ENCODE peak calls at places on chromosomes 3 and 15, in ten cellular contexts. Y is T-helper 1 cell, O is NCI-H2029, J is EH, U is substantia nigra, M is NCI-H446, I is NCI-H2081, H is NCI-H1417, Z is ascending aorta, R is uterus. T is an unnamed sample.
A peak's percentile ranks its signal among the peaks of the same experiment; 100 is the strongest.

GRCh38 chr3:43055806-43056770 is 49.8 kb downstream of the POMGNT2 start:
- DNase-seq in Z (no peak), I (no peak), M (no peak), Y (no peak), R (no peak), H (no peak), U (no peak), J (no peak), O (no peak), T (no peak)

GRCh38 chr3:117165611-117166051 is 456.1 kb downstream of the TUSC7 start:
- DNase-seq in M (no peak), R (no peak), I (no peak), O (no peak), Z (no peak), U (no peak), J (peak; percentile 95), H (no peak), Y (no peak), T (no peak)

GRCh38 chr15:78873796-78874761 is 1.4 kb downstream of the MORF4L1 start:
- DNase-seq in H (no peak), I (no peak), Y (peak; percentile 39), O (peak; percentile 1), M (no peak), R (peak; percentile 30), U (no peak), Z (no peak), J (peak; percentile 44), T (peak; percentile 78)

GRCh38 chr15:51759557-51760070 is 8.2 kb downstream of the TMOD2 start:
- DNase-seq in O (peak; percentile 36), J (peak; percentile 98), I (no peak), M (peak; percentile 48), Y (no peak), H (no peak), Z (no peak), R (peak; percentile 73), U (no peak), T (no peak)

GRCh38 chr3:63343674-63344073 is 65.6 kb downstream of the SYNPR start:
- DNase-seq in I (peak; percentile 93), O (peak; percentile 73), J (peak; percentile 98), Y (peak; percentile 69), Z (no peak), M (peak; percentile 79), R (peak; percentile 95), H (peak; percentile 77), U (no peak), T (peak; percentile 30)

GRCh38 chr15:25268166-25268565 is 170.7 kb downstream of the UBE3A start:
- DNase-seq in R (no peak), Y (no peak), I (no peak), H (no peak), U (no peak), O (no peak), Z (no peak), M (no peak), J (no peak), T (peak; percentile 8)

GRCh38 chr15:47437492-47437891 is 279.8 kb upstream of the SEMA6D start:
- DNase-seq in H (no peak), I (no peak), U (no peak), Y (no peak), M (no peak), J (no peak), O (no peak), Z (no peak), R (no peak), T (no peak)

GRCh38 chr3:196979545-196979944 is 10.9 kb upstream of the PIGZ start:
- DNase-seq in Z (no peak), M (no peak), J (no peak), U (no peak), O (no peak), I (no peak), H (no peak), Y (no peak), R (no peak), T (no peak)

GRCh38 chr3:61946925-61947324 is 385.6 kb downstream of the PTPRG start:
- DNase-seq in U (no peak), I (no peak), J (no peak), Y (no peak), M (no peak), Z (no peak), O (no peak), R (no peak), H (no peak), T (no peak)

GRCh38 chr15:75656813-75657212 is 9.1 kb downstream of the SNX33 start:
- DNase-seq in Z (no peak), U (no peak), M (no peak), O (no peak), H (no peak), R (no peak), I (no peak), Y (no peak), J (no peak), T (no peak)

GRCh38 chr3:56467801-56468183 is 475 bp downstream of the ERC2 start:
- DNase-seq in U (no peak), H (no peak), J (no peak), O (no peak), R (no peak), I (no peak), Y (no peak), M (no peak), Z (no peak), T (no peak)

GRCh38 chr15:53196235-53196634 is 406.1 kb upstream of the ONECUT1 start:
- DNase-seq in Z (no peak), Y (no peak), I (no peak), U (no peak), M (no peak), J (no peak), O (no peak), H (no peak), R (no peak), T (no peak)

GRCh38 chr3:36201546-36201945 is 178.8 kb upstream of the STAC start:
- DNase-seq in M (no peak), Z (no peak), O (peak; percentile 36), H (no peak), I (no peak), R (no peak), Y (no peak), J (no peak), U (no peak), T (no peak)

GRCh38 chr15:85339976-85340665 is 40.3 kb upstream of the AKAP13 start:
- DNase-seq in Y (no peak), O (no peak), M (no peak), I (no peak), Z (no peak), H (no peak), U (no peak), R (no peak), J (peak; percentile 66), T (no peak)

GRCh38 chr3:127366383-127366782 is 78.5 kb upstream of the PRR20G start:
- DNase-seq in M (no peak), H (no peak), O (no peak), U (no peak), J (no peak), Y (no peak), I (no peak), R (no peak), Z (no peak), T (no peak)

GRCh38 chr15:52797625-52798501 is 7.7 kb upstream of the ONECUT1 start:
- DNase-seq in U (no peak), J (no peak), Y (no peak), M (no peak), H (no peak), Z (no peak), I (no peak), R (no peak), O (no peak), T (no peak)

GRCh38 chr3:27166888-27167287 is 202.3 kb downstream of the NEK10 start:
- DNase-seq in I (no peak), H (no peak), Y (no peak), O (no peak), J (peak; percentile 99), U (no peak), R (no peak), M (no peak), Z (no peak), T (no peak)

GRCh38 chr3:4505688-4506558 is 12.8 kb downstream of the ITPR1 start:
- DNase-seq in H (no peak), U (no peak), Z (no peak), R (no peak), Y (no peak), O (no peak), M (no peak), J (no peak), I (no peak), T (no peak)

GRCh38 chr3:141070727-141071357 is 19.7 kb downstream of the SPSB4 start:
- DNase-seq in H (no peak), J (no peak), O (no peak), Y (no peak), I (no peak), M (no peak), Z (no peak), U (no peak), R (no peak), T (no peak)

GRCh38 chr3:147630921-147631320 is 221.8 kb downstream of the ZIC1 start:
- DNase-seq in R (no peak), J (peak; percentile 40), M (no peak), O (no peak), H (no peak), I (no peak), Z (no peak), U (no peak), Y (no peak), T (no peak)

GRCh38 chr3:129268396-129268795 is 10.3 kb upstream of the HMCES start:
- DNase-seq in U (no peak), H (no peak), Y (no peak), Z (no peak), I (no peak), R (no peak), M (no peak), J (no peak), O (no peak), T (no peak)

GRCh38 chr3:113736548-113737089 is 9.4 kb downstream of the NAA50 start:
- DNase-seq in U (no peak), J (peak; percentile 74), M (peak; percentile 45), I (peak; percentile 35), H (peak; percentile 22), Y (peak; percentile 62), Z (no peak), R (no peak), O (peak; percentile 47), T (no peak)

GRCh38 chr3:179415377-179415776 is 35.9 kb downstream of the GNB4 start:
- DNase-seq in Y (no peak), H (no peak), R (no peak), M (no peak), U (no peak), Z (no peak), O (no peak), I (no peak), J (no peak), T (no peak)

GRCh38 chr3:4565806-4566501 is 72.8 kb downstream of the ITPR1 start:
- DNase-seq in O (no peak), U (no peak), Y (no peak), J (no peak), Z (no peak), H (no peak), I (no peak), R (no peak), M (no peak), T (peak; percentile 50)

GRCh38 chr3:118544458-118544857 is 490.2 kb downstream of the IGSF11 start:
- DNase-seq in Z (no peak), H (no peak), Y (no peak), J (no peak), R (no peak), U (no peak), M (no peak), O (no peak), I (no peak), T (no peak)

GRCh38 chr3:159169828-159170227 is 368.0 kb downstream of the MFSD1 start:
- DNase-seq in U (no peak), J (peak; percentile 87), R (no peak), M (no peak), H (no peak), Y (no peak), O (no peak), Z (no peak), I (no peak), T (peak; percentile 23)

GRCh38 chr15:35751421-35752133 is 205.6 kb upstream of the DPH6 start:
- DNase-seq in J (peak; percentile 69), U (peak; percentile 62), O (peak; percentile 8), R (peak; percentile 77), M (peak; percentile 69), Z (no peak), I (peak; percentile 80), H (peak; percentile 68), Y (peak; percentile 22), T (peak; percentile 25)

GRCh38 chr3:130508970-130509369 is 8.0 kb upstream of the COL6A6 start:
- DNase-seq in O (no peak), I (no peak), R (peak; percentile 34), M (no peak), J (no peak), U (no peak), Y (no peak), Z (no peak), H (no peak), T (no peak)

T was measured in LNCaP clone FGC.